ENCODE peak calls at places on chromosome 9, in four cellular contexts. U is HCT116, K is K562, W is HepG2. I is an unnamed sample.

GRCh38 chr9:18379073-18379811 is 94.7 kb upstream of the ADAMTSL1 start:
- DNase-seq in U (no peak), K (no peak), W (no peak), I (peak; percentile 25)

GRCh38 chr9:116476935-116477381 is 210.1 kb upstream of the TRIM32 start:
- DNase-seq in U (no peak), K (no peak), W (no peak), I (peak; percentile 43)

GRCh38 chr9:31486630-31487029 is 897.8 kb upstream of the ACO1 start:
- DNase-seq in U (no peak), K (no peak), W (no peak), I (no peak)

GRCh38 chr9:118017607-118018122 is 313.5 kb downstream of the TLR4 start:
- DNase-seq in U (no peak), K (no peak), W (no peak), I (no peak)

GRCh38 chr9:92359380-92360007 is 33.7 kb downstream of the CENPP start:
- DNase-seq in U (no peak), K (no peak), W (no peak), I (no peak)

GRCh38 chr9:14652729-14653377 is 40.4 kb downstream of the ZDHHC21 start:
- DNase-seq in U (no peak), K (no peak), W (peak; percentile 70), I (no peak)

GRCh38 chr9:128838338-128838737 is 8.7 kb upstream of the SPOUT1 start:
- DNase-seq in U (no peak), K (peak; percentile 4), W (peak; percentile 96), I (no peak)

GRCh38 chr9:89603629-89604462 is 966 bp upstream of the GADD45G start:
- DNase-seq in U (no peak), K (peak; percentile 42), W (peak; percentile 47), I (peak; percentile 86)

GRCh38 chr9:24127519-24127918 is 301.5 kb upstream of the ELAVL2 start:
- DNase-seq in U (no peak), K (no peak), W (no peak), I (no peak)

GRCh38 chr9:110555551-110555950 is 24.0 kb downstream of the SVEP1 start:
- DNase-seq in U (no peak), K (no peak), W (no peak), I (no peak)

GRCh38 chr9:82783045-82783444 is 279.9 kb downstream of the RASEF start:
- DNase-seq in U (no peak), K (no peak), W (peak; percentile 2), I (no peak)

DNA sequence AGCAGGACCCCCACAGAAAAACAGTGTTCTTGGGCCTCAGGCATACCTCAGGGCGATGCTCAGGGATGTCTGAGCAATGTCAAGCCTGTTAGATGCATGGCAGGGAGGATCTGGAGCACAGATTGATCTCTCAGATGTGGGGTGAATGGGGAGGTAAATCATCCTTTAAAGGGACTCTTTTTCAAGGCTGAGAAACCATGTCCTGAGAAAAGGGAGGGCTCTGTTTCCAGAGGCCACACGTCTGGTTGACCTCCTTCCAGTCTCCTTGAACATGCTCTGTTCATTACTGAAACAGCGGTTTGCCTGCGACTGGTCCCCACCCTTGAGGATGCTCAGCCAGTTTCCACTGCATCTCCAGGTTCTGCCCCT is 135.7 kb downstream of the AOPEP start:
- DNase-seq in U (no peak), K (no peak), W (no peak), I (no peak)
- H3K27ac ChIP-seq in U (no peak overlapping the region), K (no peak overlapping the region), W (no peak overlapping the region), I (no peak overlapping the region)

GRCh38 chr9:136742640-136743391 is at the start of gene LCN10:
- DNase-seq in U (no peak), K (peak; percentile 80), W (peak; percentile 49), I (peak; percentile 89)
- H2AFZ ChIP-seq in U (no peak within 1 kb of the TSS), K (no peak within 1 kb of the TSS), W (no peak within 1 kb of the TSS), I (no peak within 1 kb of the TSS)

GRCh38 chr9:33946779-33947535 is 101.7 kb downstream of the UBAP2 start:
- DNase-seq in U (no peak), K (no peak), W (no peak), I (no peak)

GRCh38 chr9:33942471-33943083 is 106.1 kb downstream of the UBAP2 start:
- DNase-seq in U (no peak), K (no peak), W (peak; percentile 64), I (no peak)

GRCh38 chr9:33939924-33940874 is 108.5 kb downstream of the UBAP2 start:
- DNase-seq in U (no peak), K (no peak), W (peak; percentile 98), I (no peak)

GRCh38 chr9:33943389-33943788 is 105.3 kb downstream of the UBAP2 start:
- DNase-seq in U (no peak), K (no peak), W (no peak), I (no peak)
- TF ChIP-seq ATF3 in U (no peak), K (no peak), W (no peak), I (no peak)

DNA sequence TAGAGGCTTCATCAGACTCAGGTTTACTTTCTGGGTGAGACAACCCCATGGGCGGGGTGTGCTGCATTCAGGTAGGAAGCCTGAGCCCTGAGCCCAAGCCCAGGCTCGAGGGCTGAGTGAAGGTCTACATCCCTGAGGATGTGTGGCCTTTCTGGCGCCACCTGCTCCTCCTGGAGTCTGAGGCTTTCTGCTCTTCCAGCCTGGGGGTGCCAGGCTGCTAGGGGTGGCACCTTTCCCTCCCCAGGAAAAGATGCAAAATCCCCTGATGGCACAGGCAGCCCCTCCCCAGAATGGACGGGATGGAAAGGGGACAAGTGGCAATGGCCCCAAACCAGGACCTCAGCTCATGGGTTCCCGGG is 44.4 kb upstream of the PRRC2B start:
- DNase-seq in U (no peak), K (no peak), W (no peak), I (no peak)
- H3K27ac ChIP-seq in U (no peak overlapping the region), K (no peak overlapping the region), W (no peak overlapping the region), I (no peak overlapping the region)

GRCh38 chr9:22413884-22414283 is 32.7 kb upstream of the DMRTA1 start:
- DNase-seq in U (no peak), K (no peak), W (no peak), I (no peak)
- H2AFZ ChIP-seq in U (no peak overlapping the region), K (no peak overlapping the region), W (no peak overlapping the region), I (no peak overlapping the region)

GRCh38 chr9:37919956-37920335 is 16.0 kb upstream of the SLC25A51 start:
- DNase-seq in U (no peak), K (no peak), W (no peak), I (no peak)
- TF ChIP-seq ATF3 in U (no peak), K (no peak), W (no peak), I (no peak)

GRCh38 chr9:72914750-72915149 is 38.1 kb downstream of the ALDH1A1 start:
- DNase-seq in U (no peak), K (no peak), W (no peak), I (no peak)

GRCh38 chr9:72911816-72912215 is 41.0 kb downstream of the ALDH1A1 start:
- DNase-seq in U (no peak), K (no peak), W (no peak), I (no peak)

GRCh38 chr9:72915659-72916058 is 37.2 kb downstream of the ALDH1A1 start:
- DNase-seq in U (no peak), K (no peak), W (no peak), I (no peak)

GRCh38 chr9:72912476-72913381 is 40.1 kb downstream of the ALDH1A1 start:
- DNase-seq in U (no peak), K (no peak), W (no peak), I (no peak)

GRCh38 chr9:72913382-72914009 is 39.4 kb downstream of the ALDH1A1 start:
- DNase-seq in U (no peak), K (no peak), W (no peak), I (no peak)
- H3K27ac ChIP-seq in U (no peak overlapping the region), K (no peak overlapping the region), W (no peak overlapping the region), I (no peak overlapping the region)

I was measured in H1.